ENCODE peak calls at places on chromosomes 4 and X, in eight cellular contexts. V, Z, M, I, R, W, J and B are unnamed samples.

GRCh38 chrX:24241822-24242648 is 71.8 kb downstream of the SUPT20HL2 start:
- DNase-seq in V (peak; percentile 64), Z (peak; percentile 47), M (peak; percentile 41), I (peak; percentile 49), R (peak; percentile 49), W (no peak), J (peak; percentile 71), B (peak; percentile 30)

GRCh38 chr4:184268574-184269160 is 51.0 kb upstream of the ENPP6 start:
- DNase-seq in V (no peak), Z (no peak), M (peak; percentile 19), I (no peak), R (no peak), W (no peak), J (no peak), B (peak; percentile 53)

GRCh38 chrX:13938053-13938765 is 91.5 kb downstream of the GEMIN8 start:
- DNase-seq in V (peak; percentile 38), Z (peak; percentile 76), M (peak; percentile 32), I (peak; percentile 10), R (peak; percentile 76), W (no peak), J (peak; percentile 82), B (peak; percentile 14)

GRCh38 chr4:124631760-124632159 is 80.8 kb downstream of the ANKRD50 start:
- DNase-seq in V (peak; percentile 89), Z (no peak), M (peak; percentile 98), I (peak; percentile 96), R (no peak), W (peak; percentile 96), J (no peak), B (peak; percentile 86)

GRCh38 chr4:55071951-55072350 is 53.4 kb downstream of the KDR start:
- DNase-seq in V (no peak), Z (no peak), M (no peak), I (peak; percentile 87), R (no peak), W (no peak), J (no peak), B (no peak)

GRCh38 chrX:33204889-33205288 is 6.5 kb downstream of the DMD start:
- DNase-seq in V (peak; percentile 18), Z (no peak), M (no peak), I (no peak), R (no peak), W (no peak), J (no peak), B (no peak)

GRCh38 chrX:31329298-31329697 is 257.5 kb upstream of the FTHL17 start:
- DNase-seq in V (no peak), Z (no peak), M (no peak), I (no peak), R (no peak), W (no peak), J (no peak), B (no peak)

GRCh38 chr4:100420571-100420970 is 97.3 kb downstream of the EMCN start:
- DNase-seq in V (no peak), Z (no peak), M (peak; percentile 49), I (peak; percentile 2), R (no peak), W (no peak), J (no peak), B (no peak)

GRCh38 chrX:129875669-129876068 is 30.3 kb upstream of the UTP14A start:
- DNase-seq in V (no peak), Z (no peak), M (peak; percentile 87), I (peak; percentile 60), R (no peak), W (no peak), J (no peak), B (no peak)

GRCh38 chr4:86942185-86942666 is 7.4 kb downstream of the AFF1 start:
- DNase-seq in V (peak; percentile 62), Z (no peak), M (peak; percentile 28), I (peak; percentile 54), R (no peak), W (no peak), J (no peak), B (no peak)

GRCh38 chrX:152821145-152821765 is 9.3 kb downstream of the CETN2 start:
- DNase-seq in V (peak; percentile 58), Z (peak; percentile 74), M (peak; percentile 64), I (peak; percentile 65), R (peak; percentile 72), W (peak; percentile 18), J (peak; percentile 49), B (peak; percentile 21)

GRCh38 chr4:94744830-94745229 is 12.9 kb upstream of the BMPR1B start:
- DNase-seq in V (no peak), Z (no peak), M (no peak), I (no peak), R (no peak), W (no peak), J (no peak), B (no peak)

GRCh38 chr4:7424553-7425111 is 10.1 kb downstream of the PSAPL1 start:
- DNase-seq in V (no peak), Z (no peak), M (no peak), I (no peak), R (no peak), W (no peak), J (peak; percentile 22), B (no peak)

GRCh38 chr4:86358176-86358701 is 1.6 kb downstream of the MAPK10 start:
- DNase-seq in V (peak; percentile 32), Z (no peak), M (no peak), I (no peak), R (peak; percentile 15), W (no peak), J (no peak), B (no peak)

GRCh38 chrX:144586756-144587155 is 660.5 kb upstream of the SPANXN1 start:
- DNase-seq in V (peak; percentile 8), Z (no peak), M (no peak), I (peak; percentile 67), R (no peak), W (no peak), J (no peak), B (peak; percentile 29)

GRCh38 chr4:41074227-41074626 is 140.1 kb downstream of the APBB2 start:
- DNase-seq in V (no peak), Z (no peak), M (no peak), I (no peak), R (no peak), W (no peak), J (no peak), B (no peak)

GRCh38 chr4:108172231-108172779 is 3.6 kb upstream of the LEF1 start:
- DNase-seq in V (peak; percentile 76), Z (peak; percentile 33), M (peak; percentile 18), I (no peak), R (peak; percentile 72), W (no peak), J (peak; percentile 87), B (peak; percentile 66)
- H3K27me3 ChIP-seq in V (peaks cover 41% of the 10 kb centered on the region), Z (peaks cover 97% of the 10 kb centered on the region), M (peaks cover 69% of the 10 kb centered on the region), I (peaks cover 48% of the 10 kb centered on the region), R (peaks cover 89% of the 10 kb centered on the region), W (peaks cover 15% of the 10 kb centered on the region), J (peaks cover 81% of the 10 kb centered on the region), B (peaks cover 30% of the 10 kb centered on the region)

GRCh38 chr4:145541266-145541770 is 59.7 kb downstream of the SMAD1 start:
- DNase-seq in V (no peak), Z (no peak), M (no peak), I (peak; percentile 5), R (peak; percentile 21), W (no peak), J (no peak), B (no peak)
- TF ChIP-seq EZH2phosphoT487 in V (no peak), Z (no peak), M (no peak), I (no peak), R (no peak), W (no peak), J (no peak), B (no peak)

GRCh38 chr4:150234246-150234645 is 156.0 kb downstream of the DCLK2 start:
- DNase-seq in V (no peak), Z (no peak), M (peak; percentile 44), I (no peak), R (no peak), W (no peak), J (no peak), B (no peak)

GRCh38 chr4:150231108-150231770 is 153.0 kb downstream of the DCLK2 start:
- DNase-seq in V (no peak), Z (no peak), M (no peak), I (no peak), R (no peak), W (no peak), J (no peak), B (no peak)

GRCh38 chr4:150229538-150229937 is 151.3 kb downstream of the DCLK2 start:
- DNase-seq in V (no peak), Z (no peak), M (peak; percentile 64), I (peak; percentile 83), R (no peak), W (no peak), J (no peak), B (no peak)

GRCh38 chr4:150230556-150230955 is 152.3 kb downstream of the DCLK2 start:
- DNase-seq in V (no peak), Z (no peak), M (no peak), I (no peak), R (no peak), W (no peak), J (no peak), B (no peak)

DNA sequence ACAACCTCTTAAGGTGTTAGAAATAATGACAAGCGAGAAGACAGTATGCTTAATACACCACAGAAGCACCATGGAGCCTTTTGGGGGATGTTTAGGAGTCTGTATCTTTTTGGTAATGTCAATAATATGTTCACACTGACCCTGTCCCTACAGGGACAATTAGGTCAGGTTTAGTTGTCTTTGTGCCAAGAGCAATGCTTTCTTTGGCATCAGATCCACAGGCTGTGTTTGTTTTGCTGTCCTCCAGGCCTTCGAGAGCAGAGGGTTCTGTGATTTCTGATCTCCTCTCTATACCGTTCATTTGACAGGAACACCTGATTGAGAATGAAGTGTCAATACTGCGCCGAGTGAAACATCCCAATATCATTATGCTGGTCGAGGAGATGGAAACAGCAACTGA is 153.8 kb downstream of the DCLK2 start:
- DNase-seq in V (no peak), Z (no peak), M (no peak), I (no peak), R (no peak), W (no peak), J (no peak), B (no peak)
- H3K4me1 ChIP-seq in V (peaks cover 9% of the 10 kb centered on the region), Z (peaks cover 27% of the 10 kb centered on the region), M (peaks cover 38% of the 10 kb centered on the region), I (peaks cover 26% of the 10 kb centered on the region), R (peaks cover 18% of the 10 kb centered on the region), W (peaks cover 5% of the 10 kb centered on the region), J (peaks cover 24% of the 10 kb centered on the region), B (no peaks in the 10 kb centered on the region)

DNA sequence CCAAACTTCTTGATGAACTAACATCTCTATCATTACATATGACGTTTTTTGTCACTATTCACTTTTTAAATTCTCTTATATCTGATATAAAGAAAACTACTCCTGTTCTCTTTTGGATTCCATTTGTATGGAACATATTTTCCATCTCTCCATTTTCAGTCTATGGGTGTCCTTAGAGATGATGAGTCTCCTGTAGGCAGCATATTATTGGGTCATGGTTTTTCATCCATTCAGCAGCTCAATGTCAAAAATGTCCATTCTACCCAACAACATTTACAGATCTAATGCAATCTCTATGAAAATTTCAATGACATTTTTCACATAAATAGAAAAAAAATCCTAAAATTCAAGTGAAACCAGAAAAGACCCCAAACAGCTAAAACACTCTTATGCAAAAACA is 60.3 kb downstream of the BRWD3 start:
- DNase-seq in V (no peak), Z (no peak), M (no peak), I (no peak), R (no peak), W (no peak), J (no peak), B (no peak)
- H3K27me3 ChIP-seq in V (no peaks in the 10 kb centered on the region), Z (no peaks in the 10 kb centered on the region), M (no peaks in the 10 kb centered on the region), I (no peaks in the 10 kb centered on the region), R (no peaks in the 10 kb centered on the region), W (no peaks in the 10 kb centered on the region), J (no peaks in the 10 kb centered on the region), B (no peaks in the 10 kb centered on the region)